ENCODE peak calls at places on chromosomes 1 and 21, in eight cellular contexts. B is activated CD4-positive, alpha-beta T cell treated with anti-CD3 and anti-CD28 coated beads, Interleukin-2, amount 10 ng/mL, durations not matched to agents 7 days and 5 days; C is G401; F is iris pigment epithelial cell; R is activated T-cell treated with anti-CD3 and anti-CD28 coated beads, Interleukin-2, amount 50 U/mL, for 4 hours; T is nucleus accumbens; S is T-cell; N is HEK293T. D is an unnamed sample.

GRCh38 chr1:46517010-46517600 is 27.5 kb downstream of the DMBX1 start:
- DNase-seq in N (no peak), T (no peak), F (no peak), B (no peak), C (no peak), R (no peak), S (no peak), D (peak)

GRCh38 chr1:207822602-207823451 is 71.0 kb downstream of the CD46 start:
- DNase-seq in S (peak), B (peak), T (peak), C (peak), N (peak), F (peak), R (peak), D (peak)

GRCh38 chr1:53633073-53633704 is 105.8 kb downstream of the GLIS1 start:
- DNase-seq in B (no peak), F (no peak), C (no peak), R (no peak), T (no peak), S (no peak), N (no peak), D (no peak)

GRCh38 chr1:226526801-226527595 is 21.6 kb upstream of the STUM start:
- DNase-seq in B (no peak), S (no peak), F (peak), T (no peak), C (no peak), N (peak), R (no peak), D (no peak)

GRCh38 chr1:32335951-32336867 is at the start of gene MARCKSL1:
- DNase-seq in S (peak), R (peak), C (peak), F (peak), T (peak), N (peak), B (peak), D (peak)

GRCh38 chr1:84847253-84848247 is 45.5 kb downstream of the LPAR3 start:
- DNase-seq in N (peak), R (no peak), C (peak), B (no peak), F (peak), S (no peak), T (no peak), D (peak)

GRCh38 chr1:54337928-54338327 is 68.3 kb downstream of the SSBP3 start:
- DNase-seq in T (no peak), F (peak), S (no peak), N (no peak), R (no peak), B (peak), C (no peak), D (no peak)

GRCh38 chr1:17270891-17271765 is 22.2 kb downstream of the PADI3 start:
- DNase-seq in N (no peak), R (no peak), B (no peak), C (no peak), F (no peak), S (no peak), T (no peak), D (no peak)

GRCh38 chr1:111141803-111142202 is 1.8 kb downstream of the CEPT1 start:
- DNase-seq in B (no peak), T (no peak), R (no peak), C (no peak), F (no peak), S (no peak), N (no peak), D (no peak)

GRCh38 chr1:201637282-201638076 is 98.6 kb downstream of the NAV1 start:
- DNase-seq in F (no peak), S (no peak), B (no peak), N (no peak), R (no peak), T (no peak), C (no peak), D (no peak)

GRCh38 chr1:85606414-85606800 is 25.8 kb downstream of the CCN1 start:
- DNase-seq in R (no peak), S (no peak), N (no peak), B (no peak), F (no peak), T (no peak), C (no peak), D (no peak)

GRCh38 chr21:38988211-38989096 is 182.7 kb downstream of the ETS2 start:
- DNase-seq in C (no peak), S (no peak), N (no peak), F (no peak), T (no peak), B (no peak), R (no peak), D (no peak)

GRCh38 chr1:42979888-42980800 is 21.5 kb upstream of the SLC2A1 start:
- DNase-seq in S (no peak), N (no peak), R (no peak), C (no peak), T (no peak), B (no peak), F (no peak), D (no peak)

GRCh38 chr21:15850645-15851044 is 120.9 kb downstream of the USP25 start:
- DNase-seq in B (no peak), R (no peak), S (no peak), T (no peak), N (no peak), F (peak), C (no peak), D (no peak)

GRCh38 chr1:95941121-95941798 is 707.2 kb downstream of the RWDD3 start:
- DNase-seq in C (no peak), T (no peak), N (no peak), S (no peak), R (no peak), F (no peak), B (no peak), D (no peak)